ENCODE peak calls at places on chromosomes 4 and X, in six cellular contexts. Z, J, C, K, X and Y are unnamed samples.
A peak's percentile ranks its signal among the peaks of the same experiment; 100 is the strongest.

GRCh38 chrX:11267311-11267910 is 25.8 kb upstream of the AMELX start:
- DNase-seq in K (no peak), C (no peak), J (no peak), X (no peak), Z (no peak), Y (peak; percentile 20)

GRCh38 chr4:104726002-104726401 is 231.3 kb upstream of the CXXC4 start:
- DNase-seq in X (no peak), J (no peak), K (no peak), C (no peak), Z (no peak), Y (no peak)

GRCh38 chr4:53716011-53716410 is 124.7 kb upstream of the LNX1 start:
- DNase-seq in Z (no peak), X (no peak), J (no peak), C (no peak), K (no peak), Y (no peak)

GRCh38 chr4:1293981-1294380 is 4.3 kb downstream of the MAEA start:
- DNase-seq in X (no peak), Z (no peak), C (no peak), J (no peak), K (no peak), Y (no peak)

GRCh38 chrX:126929071-126929470 is 109.5 kb downstream of the PRR32 start:
- DNase-seq in K (no peak), Z (no peak), C (no peak), X (no peak), J (no peak), Y (no peak)

GRCh38 chr4:110172972-110173371 is 25.4 kb downstream of the ELOVL6 start:
- DNase-seq in C (no peak), X (no peak), J (peak; percentile 76), Z (no peak), K (no peak), Y (no peak)

GRCh38 chrX:11704725-11705495 is 39.2 kb upstream of the ARHGAP6 start:
- DNase-seq in X (no peak), J (no peak), K (no peak), C (no peak), Z (no peak), Y (no peak)

GRCh38 chr4:24322517-24322916 is 261.8 kb downstream of the DHX15 start:
- DNase-seq in C (no peak), X (no peak), K (no peak), Z (no peak), J (no peak), Y (no peak)

GRCh38 chr4:879730-880079 is 52.4 kb downstream of the GAK start:
- DNase-seq in K (no peak), Z (no peak), C (no peak), X (no peak), J (no peak), Y (no peak)

GRCh38 chrX:22110729-22111494 is 78.8 kb downstream of the PHEX start:
- DNase-seq in C (no peak), J (no peak), X (no peak), Z (no peak), K (no peak), Y (peak; percentile 59)

GRCh38 chr4:121749225-121749624 is 15.7 kb downstream of the SMIM43 start:
- DNase-seq in C (no peak), Z (no peak), X (no peak), J (no peak), K (no peak), Y (no peak)

GRCh38 chr4:176896211-176896610 is 103.5 kb upstream of the VEGFC start:
- DNase-seq in C (no peak), Z (no peak), K (no peak), X (no peak), J (no peak), Y (no peak)

GRCh38 chrX:119667111-119667928 is 25.6 kb downstream of the SEPTIN6 start:
- DNase-seq in X (no peak), Z (no peak), K (no peak), C (no peak), J (no peak), Y (no peak)

GRCh38 chrX:115297189-115297588 is 7.7 kb downstream of the LUZP4 start:
- DNase-seq in X (no peak), Z (no peak), K (no peak), J (no peak), C (no peak), Y (peak; percentile 23)

GRCh38 chr4:139734201-139734874 is 68.7 kb downstream of the MGST2 start:
- DNase-seq in K (peak; percentile 35), C (peak; percentile 52), X (no peak), J (no peak), Z (no peak), Y (peak; percentile 65)

GRCh38 chr4:152185786-152186540 is 349.9 kb downstream of the FBXW7 start:
- DNase-seq in J (no peak), X (no peak), K (no peak), C (no peak), Z (no peak), Y (peak; percentile 13)